ENCODE peak calls at places on chromosomes 3 and 15, in five cellular contexts. I, B, W, A and G are unnamed samples.

GRCh38 chr3:143040264-143040879 is 39.0 kb downstream of the U2SURP start:
- DNase-seq in W (no peak), B (no peak), A (no peak), I (no peak), G (no peak)

GRCh38 chr3:46710671-46711295 is 6.9 kb downstream of the PRSS50 start:
- DNase-seq in A (peak), B (no peak), I (no peak), W (no peak), G (no peak)

GRCh38 chr3:148992027-148992634 is 791 bp downstream of the GYG1 start:
- DNase-seq in W (no peak), I (peak), A (peak), B (peak), G (peak)

GRCh38 chr3:155714295-155714718 is 30.6 kb downstream of the PLCH1 start:
- DNase-seq in B (no peak), A (no peak), W (no peak), I (no peak), G (no peak)

GRCh38 chr3:140170612-140171011 is 235.6 kb downstream of the CLSTN2 start:
- DNase-seq in B (no peak), A (no peak), I (no peak), W (no peak), G (no peak)

GRCh38 chr3:188205992-188206416 is 52.0 kb downstream of the LPP start:
- DNase-seq in W (peak), I (no peak), B (no peak), A (no peak), G (no peak)

GRCh38 chr15:36653851-36654250 is 74.4 kb downstream of the CDIN1 start:
- DNase-seq in A (no peak), W (no peak), I (no peak), B (no peak), G (no peak)

GRCh38 chr3:99355465-99355864 is 282.9 kb upstream of the COL8A1 start:
- DNase-seq in W (no peak), A (no peak), B (no peak), I (no peak), G (no peak)

GRCh38 chr3:109254760-109255159 is 61.6 kb downstream of the DPPA2 start:
- DNase-seq in A (no peak), W (no peak), B (no peak), I (no peak), G (no peak)

GRCh38 chr15:57565326-57565725 is 26.4 kb upstream of the MYZAP start:
- DNase-seq in W (no peak), B (no peak), A (no peak), I (no peak), G (no peak)

GRCh38 chr15:38864122-38864521 is 299.5 kb upstream of the RASGRP1 start:
- DNase-seq in B (no peak), A (no peak), I (no peak), W (peak), G (no peak)
- H3K4me3 ChIP-seq in B (no peak), A (no peak), I (no peak), W (no peak), G (no peak)

GRCh38 chr3:9014189-9014588 is 50.9 kb upstream of the RAD18 start:
- DNase-seq in W (no peak), B (no peak), A (no peak), I (no peak), G (peak)
- TF ChIP-seq CTCF in W (no peak), B (no peak), A (no peak), I (no peak), G (peak)

GRCh38 chr3:129182390-129183180 is 1.1 kb downstream of the CNBP start:
- DNase-seq in W (no peak), B (no peak), A (no peak), I (peak), G (no peak)
- H3K27ac ChIP-seq in W (peak), B (peak), A (peak), I (peak), G (peak)

DNA sequence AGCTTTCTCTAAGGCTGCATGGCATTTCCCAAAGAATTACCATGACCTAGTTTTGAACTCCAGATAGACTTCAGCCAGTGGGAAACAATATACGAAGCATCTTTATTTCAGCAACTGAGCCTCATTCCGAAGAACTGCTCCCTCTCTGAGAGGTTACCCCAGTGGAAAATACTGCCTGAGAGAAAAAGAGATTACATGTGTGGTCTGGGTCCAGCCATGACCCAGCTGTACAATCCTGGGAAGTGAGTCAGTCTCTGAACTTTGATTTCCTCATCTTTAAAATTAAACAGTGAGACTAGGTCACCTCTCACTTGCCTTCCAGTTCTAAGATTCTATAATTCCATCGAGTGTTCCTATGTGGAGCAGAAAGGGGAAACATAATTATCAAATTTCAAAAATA is 42.4 kb downstream of the TNIK start:
- DNase-seq in I (no peak), A (peak), B (no peak), W (no peak), G (peak)
- H3K4me3 ChIP-seq in I (no peak), A (no peak), B (no peak), W (no peak), G (no peak)

GRCh38 chr3:132660056-132660744 is at the start of gene UBA5:
- DNase-seq in A (peak), B (peak), I (peak), W (peak), G (peak)
- TF ChIP-seq CTCF in A (no peak), B (no peak), I (no peak), W (no peak), G (peak)

GRCh38 chr3:50648297-50648696 is 26.4 kb upstream of the DOCK3 start:
- DNase-seq in B (no peak), A (no peak), W (no peak), I (no peak), G (no peak)
- H3K27ac ChIP-seq in B (peak), A (no peak), W (no peak), I (no peak), G (no peak)

GRCh38 chr3:14278265-14278798 is 99.7 kb downstream of the LSM3 start:
- DNase-seq in I (peak), W (no peak), A (no peak), B (no peak), G (no peak)

GRCh38 chr3:14280326-14280725 is 101.7 kb downstream of the LSM3 start:
- DNase-seq in A (no peak), W (no peak), I (no peak), B (no peak), G (no peak)

GRCh38 chr3:14279706-14280061 is 101.1 kb downstream of the LSM3 start:
- DNase-seq in B (no peak), I (no peak), A (no peak), W (no peak), G (no peak)

GRCh38 chr3:14277557-14277956 is 98.9 kb downstream of the LSM3 start:
- DNase-seq in B (no peak), W (no peak), I (no peak), A (no peak), G (no peak)

DNA sequence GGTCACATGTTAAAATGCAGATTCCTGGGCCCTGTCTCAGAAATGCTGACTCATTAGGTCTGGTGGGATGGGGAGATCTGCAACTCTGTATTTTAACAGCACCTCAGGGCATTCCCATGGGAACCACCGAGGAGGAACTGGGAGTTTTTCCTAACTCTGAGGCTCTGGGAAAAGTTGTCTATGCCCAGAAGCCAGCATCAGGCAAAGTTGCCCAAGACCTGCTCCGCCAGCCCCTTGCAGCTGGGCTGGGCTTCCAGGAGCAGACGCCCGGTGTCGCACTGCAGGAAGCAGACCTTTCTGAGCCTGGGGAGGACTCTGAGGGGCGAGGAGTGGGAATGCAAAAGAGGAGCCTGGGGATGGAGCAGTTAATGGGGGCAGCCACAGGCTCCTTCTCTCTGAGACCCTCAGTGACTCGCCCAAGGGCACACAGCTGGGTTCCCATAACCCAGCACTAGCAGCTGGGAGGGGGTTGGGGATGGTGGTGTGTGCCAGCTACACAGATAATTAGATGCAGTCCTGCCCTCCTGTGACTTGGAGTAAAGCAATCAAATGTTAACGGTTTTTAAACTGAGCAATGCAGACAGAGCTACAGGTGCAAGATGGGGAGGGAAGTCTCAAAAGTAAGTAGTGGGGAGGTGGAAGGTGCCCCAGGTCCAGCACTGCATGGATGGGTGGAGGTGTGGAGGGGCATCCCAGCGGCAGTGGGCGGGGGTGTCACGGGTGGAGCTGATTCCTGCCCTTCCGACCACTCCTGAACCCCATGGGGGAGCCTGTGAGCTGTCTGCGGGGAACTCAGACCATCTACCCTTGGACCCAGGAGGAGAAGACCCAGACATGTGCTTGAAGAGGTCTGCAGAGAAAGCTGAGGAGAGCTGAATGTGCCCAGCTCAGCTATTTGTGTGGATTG is 100.4 kb downstream of the LSM3 start:
- DNase-seq in I (peak), A (no peak), B (no peak), W (no peak), G (no peak)
- H3K4me3 ChIP-seq in I (no peak), A (no peak), B (no peak), W (no peak), G (no peak)

GRCh38 chr3:70716832-70717231 is 404.4 kb upstream of the MDFIC2 start:
- DNase-seq in I (no peak), B (no peak), W (no peak), A (peak), G (peak)
- TF ChIP-seq CTCF in I (peak), B (peak), W (no peak), A (no peak), G (peak)

DNA sequence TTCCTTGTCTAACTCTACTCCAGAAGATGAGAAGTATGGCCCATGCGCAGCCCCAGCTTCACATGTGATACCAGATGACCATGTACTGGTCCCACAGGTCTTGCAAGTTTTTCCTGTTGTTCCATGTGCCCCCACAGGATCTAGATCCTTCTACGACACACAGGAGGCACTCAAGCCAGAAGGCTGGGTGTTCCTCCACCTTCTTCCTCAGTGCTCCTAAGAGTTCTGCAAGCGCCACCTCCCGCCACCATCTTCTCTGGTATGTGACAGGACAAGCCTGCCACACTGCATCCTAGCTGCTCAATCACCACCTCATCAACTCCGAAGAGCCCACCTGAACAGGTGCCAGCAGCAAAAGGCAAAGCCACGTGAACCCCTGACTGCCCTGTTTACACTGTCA is 43.1 kb downstream of the XXYLT1 start:
- DNase-seq in W (no peak), I (peak), B (peak), A (peak), G (no peak)
- H3K27ac ChIP-seq in W (no peak), I (no peak), B (no peak), A (no peak), G (no peak)